ENCODE peak calls at places on chromosomes 3 and 15, in nine cellular contexts. One of them, this sample, is unnamed.

GRCh38 chr3:172094621-172095557 is 55.5 kb downstream of the FNDC3B start:
- DNase-seq in hippocampal formation: no peak
- DNase-seq in fibroblast of lung: peak; percentile 49
- DNase-seq in lung microvascular endothelial cell: peak; percentile 39
- DNase-seq in D341Med: no peak
- DNase-seq in GDM1: no peak
- DNase-seq in heart left ventricle: no peak
- DNase-seq in endodermal cell: peak; percentile 58
- DNase-seq in Daoy: peak; percentile 25
- DNase-seq in this sample: no peak

GRCh38 chr15:98177950-98178848 is 217.7 kb downstream of the ARRDC4 start:
- DNase-seq in Daoy: peak; percentile 80
- DNase-seq in lung microvascular endothelial cell: peak; percentile 5
- DNase-seq in hippocampal formation: peak; percentile 73
- DNase-seq in D341Med: peak; percentile 37
- DNase-seq in endodermal cell: peak; percentile 85
- DNase-seq in fibroblast of lung: peak; percentile 62
- DNase-seq in heart left ventricle: peak; percentile 22
- DNase-seq in GDM1: peak; percentile 53
- DNase-seq in this sample: peak; percentile 83

GRCh38 chr3:45841380-45841700 is 579 bp downstream of the LZTFL1 start:
- DNase-seq in fibroblast of lung: peak; percentile 37
- DNase-seq in hippocampal formation: no peak
- DNase-seq in Daoy: peak; percentile 5
- DNase-seq in lung microvascular endothelial cell: peak; percentile 43
- DNase-seq in endodermal cell: no peak
- DNase-seq in GDM1: no peak
- DNase-seq in heart left ventricle: no peak
- DNase-seq in D341Med: no peak
- DNase-seq in this sample: no peak

GRCh38 chr3:115912372-115912771 is 289.1 kb downstream of the GAP43 start:
- DNase-seq in GDM1: no peak
- DNase-seq in D341Med: no peak
- DNase-seq in fibroblast of lung: no peak
- DNase-seq in lung microvascular endothelial cell: no peak
- DNase-seq in endodermal cell: no peak
- DNase-seq in Daoy: no peak
- DNase-seq in heart left ventricle: no peak
- DNase-seq in hippocampal formation: no peak
- DNase-seq in this sample: no peak

GRCh38 chr3:120284702-120285507 is at the start of gene GPR156:
- DNase-seq in endodermal cell: peak; percentile 69
- DNase-seq in hippocampal formation: no peak
- DNase-seq in GDM1: no peak
- DNase-seq in heart left ventricle: no peak
- DNase-seq in Daoy: peak; percentile 61
- DNase-seq in D341Med: peak; percentile 46
- DNase-seq in lung microvascular endothelial cell: no peak
- DNase-seq in fibroblast of lung: peak; percentile 35
- DNase-seq in this sample: peak; percentile 39

GRCh38 chr3:100316656-100317069 is 17.9 kb upstream of the NIT2 start:
- DNase-seq in D341Med: peak; percentile 40
- DNase-seq in heart left ventricle: no peak
- DNase-seq in Daoy: peak; percentile 53
- DNase-seq in GDM1: peak; percentile 27
- DNase-seq in fibroblast of lung: peak; percentile 53
- DNase-seq in endodermal cell: peak; percentile 57
- DNase-seq in hippocampal formation: peak; percentile 35
- DNase-seq in lung microvascular endothelial cell: peak; percentile 67
- DNase-seq in this sample: peak; percentile 77

GRCh38 chr15:85097706-85098105 is 116.0 kb downstream of the PDE8A start:
- DNase-seq in endodermal cell: no peak
- DNase-seq in lung microvascular endothelial cell: no peak
- DNase-seq in D341Med: no peak
- DNase-seq in Daoy: no peak
- DNase-seq in fibroblast of lung: peak; percentile 59
- DNase-seq in heart left ventricle: no peak
- DNase-seq in GDM1: no peak
- DNase-seq in hippocampal formation: no peak
- DNase-seq in this sample: no peak

GRCh38 chr3:107904536-107905066 is 186.2 kb downstream of the CD47 start:
- DNase-seq in D341Med: no peak
- DNase-seq in Daoy: no peak
- DNase-seq in hippocampal formation: no peak
- DNase-seq in lung microvascular endothelial cell: no peak
- DNase-seq in heart left ventricle: no peak
- DNase-seq in fibroblast of lung: peak; percentile 15
- DNase-seq in endodermal cell: no peak
- DNase-seq in GDM1: no peak
- DNase-seq in this sample: no peak

GRCh38 chr3:158330820-158331219 is 220.9 kb downstream of the RSRC1 start:
- DNase-seq in lung microvascular endothelial cell: no peak
- DNase-seq in endodermal cell: no peak
- DNase-seq in hippocampal formation: no peak
- DNase-seq in fibroblast of lung: peak; percentile 33
- DNase-seq in D341Med: no peak
- DNase-seq in Daoy: peak; percentile 55
- DNase-seq in GDM1: no peak
- DNase-seq in heart left ventricle: no peak
- DNase-seq in this sample: peak; percentile 48

GRCh38 chr3:184688251-184688851 is 23.5 kb downstream of the MAGEF1 start:
- DNase-seq in endodermal cell: peak; percentile 55
- DNase-seq in Daoy: peak; percentile 56
- DNase-seq in GDM1: no peak
- DNase-seq in D341Med: peak; percentile 13
- DNase-seq in hippocampal formation: no peak
- DNase-seq in fibroblast of lung: peak; percentile 88
- DNase-seq in heart left ventricle: no peak
- DNase-seq in lung microvascular endothelial cell: no peak
- DNase-seq in this sample: no peak

GRCh38 chr3:16382852-16383251 is 117.8 kb downstream of the OXNAD1 start:
- DNase-seq in lung microvascular endothelial cell: no peak
- DNase-seq in D341Med: no peak
- DNase-seq in fibroblast of lung: no peak
- DNase-seq in heart left ventricle: no peak
- DNase-seq in GDM1: no peak
- DNase-seq in Daoy: no peak
- DNase-seq in hippocampal formation: no peak
- DNase-seq in endodermal cell: no peak
- DNase-seq in this sample: no peak

GRCh38 chr3:190424478-190425439 is 24.9 kb downstream of the TMEM207 start:
- DNase-seq in endodermal cell: peak; percentile 85
- DNase-seq in heart left ventricle: no peak
- DNase-seq in D341Med: peak; percentile 53
- DNase-seq in lung microvascular endothelial cell: peak; percentile 79
- DNase-seq in hippocampal formation: peak; percentile 74
- DNase-seq in GDM1: no peak
- DNase-seq in fibroblast of lung: peak; percentile 61
- DNase-seq in Daoy: peak; percentile 80
- DNase-seq in this sample: peak; percentile 84

GRCh38 chr3:9862391-9863235 is 17.4 kb downstream of the CIDEC start:
- DNase-seq in heart left ventricle: peak; percentile 67
- DNase-seq in lung microvascular endothelial cell: peak; percentile 43
- DNase-seq in D341Med: no peak
- DNase-seq in hippocampal formation: no peak
- DNase-seq in GDM1: no peak
- DNase-seq in fibroblast of lung: peak; percentile 15
- DNase-seq in Daoy: no peak
- DNase-seq in endodermal cell: peak; percentile 92
- DNase-seq in this sample: no peak

GRCh38 chr3:129046037-129046731 is 14.4 kb upstream of the GP9 start:
- DNase-seq in GDM1: no peak
- DNase-seq in D341Med: peak; percentile 39
- DNase-seq in fibroblast of lung: no peak
- DNase-seq in lung microvascular endothelial cell: no peak
- DNase-seq in heart left ventricle: no peak
- DNase-seq in hippocampal formation: no peak
- DNase-seq in Daoy: no peak
- DNase-seq in endodermal cell: peak; percentile 81
- DNase-seq in this sample: no peak